ENCODE peak calls at places on chromosomes 3 and 15, in six cellular contexts. L is tibial artery, U is endothelial cell, F is neural progenitor cell, T is neural crest cell, K is fibroblast of villous mesenchyme. R is an unnamed sample.

GRCh38 chr15:25587616-25588340 is 149.0 kb upstream of the UBE3A start:
- DNase-seq in T (no peak), K (no peak), F (no peak), U (no peak), L (no peak), R (no peak)

GRCh38 chr15:88638626-88639372 is at the start of gene ISG20:
- DNase-seq in K (peak), F (peak), L (peak), T (peak), U (peak), R (peak)

GRCh38 chr3:122563717-122564025 is 429 bp downstream of the PARP9 start:
- DNase-seq in T (no peak), L (peak), U (no peak), K (peak), F (no peak), R (peak)

GRCh38 chr15:90665288-90666134 is 51.6 kb upstream of the BLM start:
- DNase-seq in K (peak), U (peak), L (peak), T (no peak), F (no peak), R (peak)

GRCh38 chr3:156349111-156349510 is 205.8 kb downstream of the SSR3 start:
- DNase-seq in F (no peak), K (no peak), L (no peak), U (no peak), T (no peak), R (no peak)

GRCh38 chr15:91911878-91912277 is 58.4 kb downstream of the SLCO3A1 start:
- DNase-seq in L (no peak), T (no peak), K (no peak), U (no peak), F (no peak), R (no peak)

GRCh38 chr3:25455316-25456232 is 27.5 kb downstream of the RARB start:
- DNase-seq in F (peak), T (no peak), L (no peak), K (peak), U (no peak), R (no peak)

GRCh38 chr3:188901671-188902331 is 270.0 kb upstream of the TPRG1 start:
- DNase-seq in L (no peak), K (no peak), T (no peak), U (no peak), F (no peak), R (no peak)

GRCh38 chr3:29937185-29937584 is 656.3 kb downstream of the RBMS3 start:
- DNase-seq in K (no peak), T (no peak), L (no peak), U (no peak), F (no peak), R (peak)

DNA sequence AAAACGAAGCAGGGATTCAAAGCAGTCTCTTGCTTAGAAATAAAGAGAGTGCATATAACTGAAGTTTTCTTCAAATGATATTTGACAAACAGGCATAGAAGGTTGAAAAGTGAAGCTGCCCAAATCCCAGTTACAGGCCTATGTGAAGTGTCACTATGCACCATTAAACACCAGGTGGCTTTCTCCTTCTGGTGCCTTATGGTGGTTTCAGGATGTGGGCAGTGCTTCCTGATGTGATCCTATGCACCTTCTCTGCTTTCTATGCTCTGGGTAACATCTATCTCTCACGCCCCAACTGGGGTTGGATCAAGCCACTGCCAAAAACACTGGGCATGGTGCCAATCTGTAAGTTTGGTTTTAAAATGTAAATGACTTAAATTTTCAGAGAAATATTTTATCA is 744.7 kb downstream of the TUSC7 start:
- DNase-seq in F (no peak), T (no peak), U (no peak), K (no peak), L (no peak), R (peak)
- TF ChIP-seq CTCF in F (no peak), T (no peak), U (no peak), K (no peak), L (no peak), R (peak)

DNA sequence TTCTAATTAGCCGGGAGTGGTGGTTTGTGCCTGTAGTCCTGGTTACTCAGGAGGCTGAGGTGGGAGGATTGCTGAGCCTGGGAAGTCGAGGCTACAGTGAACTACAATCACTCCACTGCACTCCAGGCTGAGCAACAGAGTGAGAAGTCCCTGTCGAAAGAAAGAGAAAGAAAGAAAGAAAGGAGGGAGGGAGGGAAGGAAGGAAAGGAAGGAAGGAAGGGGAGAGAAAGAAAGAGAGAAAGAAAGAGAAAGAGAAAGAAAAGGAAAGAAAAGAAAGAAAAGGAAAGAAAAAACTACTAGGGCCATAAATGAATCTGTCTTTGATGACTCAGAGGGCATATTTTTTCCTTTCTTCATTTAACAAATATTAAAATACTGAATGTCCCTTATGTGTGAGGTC is 35.3 kb upstream of the PIAS1 start:
- DNase-seq in F (no peak), L (no peak), U (no peak), T (no peak), K (no peak), R (no peak)
- TF ChIP-seq CTCF in F (no peak), L (no peak), U (no peak), T (no peak), K (no peak), R (no peak)

DNA sequence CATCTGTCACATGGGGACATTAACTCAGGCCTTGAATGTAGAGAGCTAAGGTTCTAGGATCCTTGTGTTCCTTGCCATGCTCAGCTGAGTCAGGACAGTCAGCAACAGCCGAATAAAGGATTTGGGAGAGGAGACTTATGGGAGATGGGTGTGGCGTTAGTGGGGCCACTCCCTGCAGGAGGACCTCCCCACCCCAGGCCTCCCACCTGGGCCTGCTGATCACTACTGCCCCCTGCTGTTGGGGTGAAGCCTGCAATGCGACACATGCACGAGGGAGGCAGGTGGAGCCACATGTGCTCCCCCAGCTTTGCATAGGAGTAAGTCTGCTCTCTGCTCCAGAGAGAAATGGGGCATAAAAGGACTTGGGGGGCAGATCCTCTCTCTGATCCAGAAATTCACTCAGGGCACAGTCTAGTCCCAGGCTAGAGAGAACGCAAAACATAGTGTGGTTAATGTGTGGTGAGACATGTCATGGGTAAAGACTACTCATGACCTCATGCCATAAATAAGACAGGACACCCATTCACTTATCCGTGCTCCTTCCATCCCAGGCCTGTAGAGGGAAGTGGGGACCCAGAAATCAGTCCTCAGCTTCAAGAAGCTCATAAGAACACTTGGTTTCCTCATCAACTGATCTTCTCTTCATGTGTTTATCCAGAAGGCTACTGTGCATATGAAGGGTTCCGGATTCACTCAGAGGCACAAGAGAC is 19.4 kb downstream of the RBP1 start:
- DNase-seq in L (no peak), U (peak), K (peak), F (no peak), T (no peak), R (peak)
- TF ChIP-seq CTCF in L (peak), U (peak), K (peak), F (peak), T (peak), R (no peak)

DNA sequence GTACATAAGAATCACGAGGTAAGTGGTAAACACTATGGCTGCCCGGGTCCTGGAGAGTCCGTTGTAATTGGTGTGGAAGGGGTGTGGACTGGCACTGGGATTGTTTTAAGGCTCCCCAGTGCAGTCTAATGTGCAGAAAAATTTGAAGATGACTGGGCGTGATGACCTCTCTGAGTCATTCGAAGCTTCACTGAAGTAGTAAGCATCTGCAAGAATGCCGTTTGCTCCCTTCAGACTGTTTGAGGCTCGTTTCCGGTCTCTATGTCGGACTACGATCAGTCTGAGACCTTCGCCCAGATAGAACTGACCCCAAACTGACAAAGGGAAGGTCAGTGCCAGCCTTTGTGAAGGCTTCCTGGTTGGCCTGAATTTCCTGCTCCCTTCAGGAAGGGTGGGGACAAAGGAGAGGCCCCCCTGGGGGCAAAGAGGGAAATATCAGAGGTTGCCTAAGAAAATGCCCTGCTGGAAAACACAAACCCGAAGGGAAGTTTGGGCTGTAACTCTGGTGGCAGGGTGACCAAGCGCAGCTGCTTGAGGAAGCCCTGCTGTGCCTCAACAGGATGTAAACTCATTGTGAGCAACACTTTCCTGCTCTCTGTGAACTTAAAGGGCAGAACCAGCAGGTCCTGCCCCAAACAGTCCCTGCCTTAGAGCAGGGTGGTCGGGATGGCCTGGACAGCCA is 34.6 kb downstream of the BTD start:
- DNase-seq in U (peak), L (no peak), K (peak), T (no peak), F (no peak), R (peak)
- TF ChIP-seq CTCF in U (no peak), L (no peak), K (no peak), T (no peak), F (no peak), R (no peak)

GRCh38 chr15:74203914-74204431 is 1.4 kb upstream of the STRA6 start:
- DNase-seq in L (peak), F (peak), T (no peak), K (peak), U (no peak), R (peak)
- TF ChIP-seq CTCF in L (no peak), F (no peak), T (no peak), K (no peak), U (no peak), R (no peak)